ENCODE peak calls at places on chromosome 22, in five cellular contexts. One of them, this sample, is unnamed.

GRCh38 chr22:44693145-44693544 is 8.9 kb upstream of the PRR5 start:
- DNase-seq in PC-3: no peak
- DNase-seq in fibroblast of lung: no peak
- DNase-seq in keratinocyte: no peak
- DNase-seq in H9: no peak
- DNase-seq in this sample: no peak

GRCh38 chr22:31075961-31076360 is 5.2 kb upstream of the SMTN start:
- DNase-seq in PC-3: no peak
- DNase-seq in fibroblast of lung: no peak
- DNase-seq in keratinocyte: no peak
- DNase-seq in H9: no peak
- DNase-seq in this sample: peak; percentile 95

GRCh38 chr22:50061141-50061823 is 3.2 kb upstream of the TTLL8 start:
- DNase-seq in PC-3: no peak
- DNase-seq in fibroblast of lung: no peak
- DNase-seq in keratinocyte: no peak
- DNase-seq in H9: no peak
- DNase-seq in this sample: no peak

GRCh38 chr22:40203568-40203967 is 25.8 kb downstream of the TNRC6B start:
- DNase-seq in PC-3: no peak
- DNase-seq in fibroblast of lung: no peak
- DNase-seq in keratinocyte: no peak
- DNase-seq in H9: no peak
- DNase-seq in this sample: no peak

GRCh38 chr22:17339095-17339693 is 30.1 kb upstream of the CECR2 start:
- DNase-seq in PC-3: no peak
- DNase-seq in fibroblast of lung: no peak
- DNase-seq in keratinocyte: no peak
- DNase-seq in H9: no peak
- DNase-seq in this sample: no peak

GRCh38 chr22:48336339-48337060 is 1491.2 kb downstream of the BRD1 start:
- DNase-seq in PC-3: no peak
- DNase-seq in fibroblast of lung: no peak
- DNase-seq in keratinocyte: no peak
- DNase-seq in H9: no peak
- DNase-seq in this sample: peak; percentile 20

GRCh38 chr22:22879675-22880029 is 8.0 kb upstream of the IGLL5 start:
- DNase-seq in PC-3: no peak
- DNase-seq in fibroblast of lung: no peak
- DNase-seq in keratinocyte: no peak
- DNase-seq in H9: no peak
- DNase-seq in this sample: peak; percentile 17

GRCh38 chr22:31857247-31857646 is 87.1 kb upstream of the YWHAH start:
- DNase-seq in PC-3: no peak
- DNase-seq in fibroblast of lung: no peak
- DNase-seq in keratinocyte: no peak
- DNase-seq in H9: peak; percentile 93
- DNase-seq in this sample: no peak

GRCh38 chr22:44088976-44089570 is 65.0 kb downstream of the PARVB start:
- DNase-seq in PC-3: no peak
- DNase-seq in fibroblast of lung: peak; percentile 90
- DNase-seq in keratinocyte: peak; percentile 40
- DNase-seq in H9: no peak
- DNase-seq in this sample: peak; percentile 45

GRCh38 chr22:35524966-35525686 is 15.5 kb upstream of the RASD2 start:
- DNase-seq in PC-3: no peak
- DNase-seq in fibroblast of lung: no peak
- DNase-seq in keratinocyte: no peak
- DNase-seq in H9: no peak
- DNase-seq in this sample: no peak

GRCh38 chr22:23383491-23384450 is 196.3 kb downstream of the IGLL1 start:
- DNase-seq in PC-3: no peak
- DNase-seq in fibroblast of lung: no peak
- DNase-seq in keratinocyte: no peak
- DNase-seq in H9: peak; percentile 86
- DNase-seq in this sample: peak; percentile 77

GRCh38 chr22:20866716-20867115 is 7.9 kb downstream of the SNAP29 start:
- DNase-seq in PC-3: no peak
- DNase-seq in fibroblast of lung: no peak
- DNase-seq in keratinocyte: no peak
- DNase-seq in H9: no peak
- DNase-seq in this sample: no peak

GRCh38 chr22:49067504-49067903 is 760.2 kb downstream of the BRD1 start:
- DNase-seq in PC-3: no peak
- DNase-seq in fibroblast of lung: no peak
- DNase-seq in keratinocyte: no peak
- DNase-seq in H9: no peak
- DNase-seq in this sample: no peak

GRCh38 chr22:42928969-42929837 is 72.1 kb upstream of the ARFGAP3 start:
- DNase-seq in PC-3: no peak
- DNase-seq in fibroblast of lung: no peak
- DNase-seq in keratinocyte: no peak
- DNase-seq in H9: no peak
- DNase-seq in this sample: no peak

GRCh38 chr22:39729141-39729934 is 158.8 kb downstream of the CACNA1I start:
- DNase-seq in PC-3: no peak
- DNase-seq in fibroblast of lung: no peak
- DNase-seq in keratinocyte: no peak
- DNase-seq in H9: no peak
- DNase-seq in this sample: no peak

GRCh38 chr22:44445731-44446130 is 52.3 kb downstream of the RTL6 start:
- DNase-seq in PC-3: peak; percentile 46
- DNase-seq in fibroblast of lung: peak; percentile 23
- DNase-seq in keratinocyte: no peak
- DNase-seq in H9: peak; percentile 23
- DNase-seq in this sample: peak; percentile 43

GRCh38 chr22:35380013-35380412 is 883 bp upstream of the HMOX1 start:
- DNase-seq in PC-3: no peak
- DNase-seq in fibroblast of lung: no peak
- DNase-seq in keratinocyte: no peak
- DNase-seq in H9: no peak
- DNase-seq in this sample: no peak

GRCh38 chr22:49607821-49608220 is 219.9 kb downstream of the BRD1 start:
- DNase-seq in PC-3: no peak
- DNase-seq in fibroblast of lung: no peak
- DNase-seq in keratinocyte: no peak
- DNase-seq in H9: no peak
- DNase-seq in this sample: no peak

GRCh38 chr22:30176431-30176830 is 70.1 kb downstream of the LIF start:
- DNase-seq in PC-3: no peak
- DNase-seq in fibroblast of lung: no peak
- DNase-seq in keratinocyte: peak; percentile 13
- DNase-seq in H9: no peak
- DNase-seq in this sample: no peak

GRCh38 chr22:24996420-24996952 is 44.0 kb downstream of the KIAA1671 start:
- DNase-seq in PC-3: peak; percentile 75
- DNase-seq in fibroblast of lung: peak; percentile 66
- DNase-seq in keratinocyte: no peak
- DNase-seq in H9: peak; percentile 94
- DNase-seq in this sample: no peak

GRCh38 chr22:20977516-20978170 is 4.5 kb upstream of the LZTR1 start:
- DNase-seq in PC-3: no peak
- DNase-seq in fibroblast of lung: no peak
- DNase-seq in keratinocyte: no peak
- DNase-seq in H9: no peak
- DNase-seq in this sample: peak; percentile 66

GRCh38 chr22:28710889-28711285 is 30.7 kb downstream of the CHEK2 start:
- DNase-seq in PC-3: no peak
- DNase-seq in fibroblast of lung: peak; percentile 26
- DNase-seq in keratinocyte: no peak
- DNase-seq in H9: no peak
- DNase-seq in this sample: no peak

GRCh38 chr22:36223504-36223903 is 15.8 kb downstream of the APOL2 start:
- DNase-seq in PC-3: no peak
- DNase-seq in fibroblast of lung: no peak
- DNase-seq in keratinocyte: no peak
- DNase-seq in H9: no peak
- DNase-seq in this sample: no peak

GRCh38 chr22:24140357-24140756 is 40.9 kb upstream of the SUSD2 start:
- DNase-seq in PC-3: no peak
- DNase-seq in fibroblast of lung: no peak
- DNase-seq in keratinocyte: no peak
- DNase-seq in H9: no peak
- DNase-seq in this sample: no peak

GRCh38 chr22:31604137-31604705 is 57.8 kb downstream of the PISD start:
- DNase-seq in PC-3: no peak
- DNase-seq in fibroblast of lung: no peak
- DNase-seq in keratinocyte: no peak
- DNase-seq in H9: no peak
- DNase-seq in this sample: peak; percentile 46

GRCh38 chr22:49629586-49630447 is 197.9 kb downstream of the BRD1 start:
- DNase-seq in PC-3: no peak
- DNase-seq in fibroblast of lung: no peak
- DNase-seq in keratinocyte: no peak
- DNase-seq in H9: no peak
- DNase-seq in this sample: peak; percentile 62

GRCh38 chr22:19731361-19731725 is 8.0 kb downstream of the GP1BB start:
- DNase-seq in PC-3: no peak
- DNase-seq in fibroblast of lung: no peak
- DNase-seq in keratinocyte: no peak
- DNase-seq in H9: no peak
- DNase-seq in this sample: no peak

GRCh38 chr22:19731736-19732135 is 8.4 kb downstream of the GP1BB start:
- DNase-seq in PC-3: no peak
- DNase-seq in fibroblast of lung: no peak
- DNase-seq in keratinocyte: no peak
- DNase-seq in H9: no peak
- DNase-seq in this sample: no peak

GRCh38 chr22:19730141-19730661 is 6.9 kb downstream of the GP1BB start:
- DNase-seq in PC-3: no peak
- DNase-seq in fibroblast of lung: no peak
- DNase-seq in keratinocyte: no peak
- DNase-seq in H9: no peak
- DNase-seq in this sample: no peak

GRCh38 chr22:19729507-19729906 is 6.2 kb downstream of the GP1BB start:
- DNase-seq in PC-3: no peak
- DNase-seq in fibroblast of lung: no peak
- DNase-seq in keratinocyte: no peak
- DNase-seq in H9: no peak
- DNase-seq in this sample: no peak

GRCh38 chr22:19730662-19731360 is 7.5 kb downstream of the GP1BB start:
- DNase-seq in PC-3: peak; percentile 73
- DNase-seq in fibroblast of lung: peak; percentile 58
- DNase-seq in keratinocyte: no peak
- DNase-seq in H9: peak; percentile 84
- DNase-seq in this sample: peak; percentile 94
- H3K9ac ChIP-seq in PC-3: peak overlapping the region; percentile 5
- H3K9ac ChIP-seq in fibroblast of lung: no peak overlapping the region
- H3K9ac ChIP-seq in keratinocyte: no peak overlapping the region
- H3K9ac ChIP-seq in H9: no peak overlapping the region
- H3K9ac ChIP-seq in this sample: no peak overlapping the region

GRCh38 chr22:41683616-41684015 is 5.1 kb downstream of the SNU13 start:
- DNase-seq in PC-3: peak; percentile 39
- DNase-seq in fibroblast of lung: no peak
- DNase-seq in keratinocyte: no peak
- DNase-seq in H9: no peak
- DNase-seq in this sample: no peak

GRCh38 chr22:41684194-41684593 is 4.5 kb downstream of the SNU13 start:
- DNase-seq in PC-3: no peak
- DNase-seq in fibroblast of lung: no peak
- DNase-seq in keratinocyte: no peak
- DNase-seq in H9: no peak
- DNase-seq in this sample: no peak

GRCh38 chr22:41682033-41682807 is 6.4 kb downstream of the SNU13 start:
- DNase-seq in PC-3: peak; percentile 85
- DNase-seq in fibroblast of lung: peak; percentile 87
- DNase-seq in keratinocyte: no peak
- DNase-seq in H9: peak; percentile 86
- DNase-seq in this sample: peak; percentile 95

GRCh38 chr22:41683052-41683451 is 5.6 kb downstream of the SNU13 start:
- DNase-seq in PC-3: no peak
- DNase-seq in fibroblast of lung: no peak
- DNase-seq in keratinocyte: no peak
- DNase-seq in H9: no peak
- DNase-seq in this sample: no peak

GRCh38 chr22:41681616-41682015 is 7.1 kb downstream of the SNU13 start:
- DNase-seq in PC-3: no peak
- DNase-seq in fibroblast of lung: no peak
- DNase-seq in keratinocyte: no peak
- DNase-seq in H9: no peak
- DNase-seq in this sample: no peak
- TF ChIP-seq CTCF in PC-3: no peak
- TF ChIP-seq CTCF in fibroblast of lung: no peak
- TF ChIP-seq CTCF in keratinocyte: no peak
- TF ChIP-seq CTCF in H9: no peak
- TF ChIP-seq CTCF in this sample: no peak

DNA sequence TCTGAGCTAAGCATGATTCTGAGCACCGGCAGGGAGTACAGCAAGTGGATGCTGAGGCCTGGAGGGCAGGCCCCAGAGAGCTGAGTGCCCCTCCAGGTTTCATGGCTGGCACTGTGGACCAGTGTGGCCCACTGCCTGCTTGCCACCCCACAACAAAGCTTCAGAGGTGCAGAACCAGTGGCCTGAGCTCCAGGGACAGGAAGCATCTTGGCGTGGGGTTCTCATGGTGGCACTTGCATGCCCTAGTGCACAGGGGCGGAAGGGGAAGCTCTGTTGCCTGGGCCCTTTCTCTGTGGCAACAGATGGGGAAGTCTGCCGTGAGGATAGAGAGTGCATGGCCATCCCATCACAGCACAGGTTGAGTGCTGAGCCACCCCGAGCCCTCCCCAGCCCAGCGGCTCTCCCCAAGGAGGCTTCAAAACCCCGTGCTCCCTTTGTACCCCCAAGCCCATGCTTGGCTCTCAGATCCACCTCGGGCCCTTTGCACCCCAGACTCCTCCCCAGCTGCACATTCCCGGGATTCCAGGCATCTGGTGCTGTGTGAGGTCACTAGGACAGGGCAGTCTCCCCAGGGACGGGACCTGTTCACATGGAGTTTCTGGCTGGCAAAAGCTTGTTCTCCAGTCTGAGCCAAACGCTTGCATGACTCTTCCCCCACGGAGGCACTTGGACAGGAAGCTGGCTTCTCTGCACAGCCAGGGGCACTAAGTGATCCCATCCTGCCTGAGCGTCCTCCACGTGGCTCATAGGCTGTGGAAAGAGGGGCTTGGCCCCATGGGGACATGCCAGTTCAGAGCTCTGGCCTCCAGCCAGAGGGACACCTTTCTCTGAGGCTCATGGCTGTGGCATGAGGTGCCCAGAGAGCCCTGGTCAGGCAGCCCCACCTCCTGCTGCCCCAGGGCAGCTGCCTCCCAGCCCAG is 4.2 kb downstream of the SLC25A1 start:
- DNase-seq in PC-3: peak; percentile 21
- DNase-seq in fibroblast of lung: peak; percentile 69
- DNase-seq in keratinocyte: peak; percentile 60
- DNase-seq in H9: peak; percentile 65
- DNase-seq in this sample: peak; percentile 83
- H3K9ac ChIP-seq in PC-3: no peak overlapping the region
- H3K9ac ChIP-seq in fibroblast of lung: peak overlapping the region; percentile 20
- H3K9ac ChIP-seq in keratinocyte: no peak overlapping the region
- H3K9ac ChIP-seq in H9: no peak overlapping the region
- H3K9ac ChIP-seq in this sample: no peak overlapping the region

GRCh38 chr22:27029584-27030130 is 372.3 kb downstream of the MIAT start:
- DNase-seq in PC-3: no peak
- DNase-seq in fibroblast of lung: no peak
- DNase-seq in keratinocyte: no peak
- DNase-seq in H9: no peak
- DNase-seq in this sample: no peak

GRCh38 chr22:27028093-27028492 is 370.7 kb downstream of the MIAT start:
- DNase-seq in PC-3: no peak
- DNase-seq in fibroblast of lung: no peak
- DNase-seq in keratinocyte: no peak
- DNase-seq in H9: no peak
- DNase-seq in this sample: no peak

GRCh38 chr22:27032121-27032761 is 374.9 kb downstream of the MIAT start:
- DNase-seq in PC-3: no peak
- DNase-seq in fibroblast of lung: peak; percentile 6
- DNase-seq in keratinocyte: no peak
- DNase-seq in H9: peak; percentile 82
- DNase-seq in this sample: peak; percentile 62
- TF ChIP-seq CTCF in PC-3: no peak
- TF ChIP-seq CTCF in fibroblast of lung: no peak
- TF ChIP-seq CTCF in keratinocyte: peak; percentile 36
- TF ChIP-seq CTCF in H9: peak; percentile 75
- TF ChIP-seq CTCF in this sample: no peak

This sample was measured in kidney.